ENCODE peak calls at places on chromosome 4, in eight cellular contexts. I is hypothalamus; N is WTC11; J is stimulated activated CD4-positive, alpha-beta T cell treated with anti-CD3 and anti-CD28 coated beads, Interleukin-15, amount 100 ng/mL, for 24 hours; C is uterus; U is LoVo; A is foreskin melanocyte; W is stimulated activated CD8-positive, alpha-beta memory T cell treated with anti-CD3 and anti-CD28 coated beads, Interleukin-4, amount 100 ng/mL, for 4 hours. X is an unnamed sample.

GRCh38 chr4:98377626-98378025 is 116.4 kb downstream of the RAP1GDS1 start:
- DNase-seq in I (no peak), N (no peak), J (no peak), C (no peak), U (no peak), A (no peak), W (no peak), X (no peak)

GRCh38 chr4:6044805-6045204 is 26.6 kb upstream of the C4orf50 start:
- DNase-seq in I (no peak), N (peak), J (no peak), C (no peak), U (no peak), A (no peak), W (no peak), X (no peak)

GRCh38 chr4:88230953-88231835 is 53.2 kb downstream of the PPM1K start:
- DNase-seq in I (no peak), N (no peak), J (no peak), C (no peak), U (no peak), A (peak), W (no peak), X (no peak)

GRCh38 chr4:55312491-55313101 is 33.4 kb upstream of the SRD5A3 start:
- DNase-seq in I (no peak), N (peak), J (peak), C (peak), U (peak), A (no peak), W (no peak), X (no peak)

GRCh38 chr4:114366368-114366767 is 232.2 kb upstream of the UGT8 start:
- DNase-seq in I (no peak), N (no peak), J (no peak), C (no peak), U (no peak), A (no peak), W (no peak), X (no peak)

GRCh38 chr4:40575846-40576245 is 53.8 kb downstream of the RBM47 start:
- DNase-seq in I (no peak), N (peak), J (no peak), C (no peak), U (no peak), A (no peak), W (no peak), X (no peak)

GRCh38 chr4:48271048-48271452 is 1.4 kb upstream of the TEC start:
- DNase-seq in I (no peak), N (no peak), J (no peak), C (no peak), U (no peak), A (no peak), W (no peak), X (no peak)

GRCh38 chr4:104064650-104065577 is 345.1 kb upstream of the TACR3 start:
- DNase-seq in I (no peak), N (peak), J (peak), C (no peak), U (peak), A (peak), W (no peak), X (no peak)

GRCh38 chr4:89640620-89641366 is 196.2 kb downstream of the SNCA start:
- DNase-seq in I (no peak), N (peak), J (peak), C (peak), U (no peak), A (no peak), W (no peak), X (no peak)

GRCh38 chr4:2347190-2347589 is 71.3 kb downstream of the ZFYVE28 start:
- DNase-seq in I (no peak), N (no peak), J (no peak), C (no peak), U (no peak), A (no peak), W (no peak), X (no peak)

GRCh38 chr4:22573198-22573597 is 57.3 kb upstream of the ADGRA3 start:
- DNase-seq in I (no peak), N (no peak), J (no peak), C (peak), U (no peak), A (peak), W (no peak), X (no peak)

GRCh38 chr4:61877893-61878292 is 677.8 kb downstream of the ADGRL3 start:
- DNase-seq in I (no peak), N (no peak), J (no peak), C (no peak), U (no peak), A (no peak), W (no peak), X (no peak)

GRCh38 chr4:4289575-4289929 is 402 bp downstream of the LYAR start:
- DNase-seq in I (no peak), N (no peak), J (no peak), C (no peak), U (no peak), A (no peak), W (no peak), X (no peak)

GRCh38 chr4:158371158-158371557 is 150.5 kb upstream of the RXFP1 start:
- DNase-seq in I (no peak), N (no peak), J (no peak), C (no peak), U (no peak), A (no peak), W (no peak), X (no peak)

GRCh38 chr4:54677416-54677815 is 19.7 kb downstream of the KIT start:
- DNase-seq in I (no peak), N (peak), J (no peak), C (no peak), U (no peak), A (no peak), W (no peak), X (no peak)

GRCh38 chr4:139563515-139563914 is 7.5 kb upstream of the SETD7 start:
- DNase-seq in I (no peak), N (no peak), J (no peak), C (no peak), U (no peak), A (no peak), W (no peak), X (no peak)

GRCh38 chr4:30720021-30720655 is at the start of gene PCDH7:
- DNase-seq in I (no peak), N (peak), J (peak), C (peak), U (no peak), A (peak), W (no peak), X (no peak)